ENCODE peak calls at places on chromosomes 13 and 19, in nine cellular contexts. F is sigmoid colon; S is WERI-Rb-1; A is CD8-positive, alpha-beta memory T cell; G is esophagus squamous epithelium; U is fibroblast of the aortic adventitia; L is HepG2; K is suprapubic skin; E is mucosa of descending colon. V is an unnamed sample.

GRCh38 chr13:101144808-101145419 is 271.4 kb downstream of the NALCN start:
- DNase-seq in F (no peak), E (peak; percentile 19), S (no peak), A (peak; percentile 34), G (no peak), L (peak; percentile 38), K (no peak), U (peak; percentile 83), V (no peak)

GRCh38 chr13:112346173-112346898 is 29.8 kb upstream of the SPACA7 start:
- DNase-seq in A (no peak), L (no peak), S (peak; percentile 87), G (no peak), E (no peak), K (no peak), F (no peak), U (no peak), V (no peak)

GRCh38 chr13:34357435-34358232 is 539.7 kb downstream of the RFC3 start:
- DNase-seq in L (no peak), G (no peak), F (no peak), U (peak; percentile 75), A (no peak), E (no peak), K (no peak), S (peak; percentile 9), V (no peak)

GRCh38 chr13:112903606-112904195 is 65.3 kb upstream of the MCF2L start:
- DNase-seq in S (peak; percentile 37), A (no peak), K (peak; percentile 38), F (peak; percentile 53), L (no peak), U (no peak), E (no peak), G (no peak), V (no peak)

GRCh38 chr19:6424190-6424938 is at the start of gene KHSRP:
- DNase-seq in K (no peak), E (no peak), L (no peak), S (no peak), F (peak; percentile 63), A (no peak), U (no peak), G (no peak), V (no peak)

GRCh38 chr13:112806761-112807652 is 117.2 kb downstream of the ATP11A start:
- DNase-seq in S (no peak), L (no peak), K (no peak), E (no peak), F (peak; percentile 47), G (no peak), U (no peak), A (no peak), V (no peak)

GRCh38 chr13:33262997-33263396 is 22.6 kb downstream of the STARD13 start:
- DNase-seq in G (no peak), E (no peak), K (no peak), S (no peak), U (no peak), L (no peak), F (no peak), A (no peak), V (no peak)

GRCh38 chr13:42876270-42876714 is 94.9 kb downstream of the FAM216B start:
- DNase-seq in L (no peak), U (no peak), E (no peak), G (no peak), K (no peak), F (no peak), A (no peak), S (no peak), V (no peak)

GRCh38 chr13:80312967-80313366 is 28.0 kb downstream of the SPRY2 start:
- DNase-seq in E (no peak), A (no peak), S (no peak), K (no peak), F (no peak), U (peak; percentile 14), G (no peak), L (no peak), V (no peak)

GRCh38 chr13:20828540-20829364 is 55.0 kb upstream of the EEF1AKMT1 start:
- DNase-seq in F (no peak), A (peak; percentile 65), K (no peak), G (no peak), U (peak; percentile 77), E (peak; percentile 52), S (peak; percentile 30), L (peak; percentile 38), V (no peak)

GRCh38 chr19:18479964-18480723 is 41.7 kb downstream of the ELL start:
- DNase-seq in A (no peak), F (peak; percentile 97), K (peak; percentile 89), E (peak; percentile 53), U (peak; percentile 77), L (no peak), G (no peak), S (peak; percentile 33), V (no peak)

GRCh38 chr19:47406711-47407416 is 12.5 kb downstream of the MEIS3 start:
- DNase-seq in U (no peak), E (no peak), A (no peak), F (no peak), S (no peak), K (no peak), L (no peak), G (no peak), V (no peak)

GRCh38 chr13:102654786-102655185 is 40.1 kb downstream of the METTL21C start:
- DNase-seq in F (no peak), E (no peak), S (no peak), K (no peak), A (no peak), L (no peak), G (no peak), U (no peak), V (no peak)

GRCh38 chr19:10295305-10295846 is 5.6 kb downstream of the ICAM5 start:
- DNase-seq in G (no peak), A (peak; percentile 57), L (no peak), U (no peak), K (no peak), S (no peak), F (no peak), E (peak; percentile 64), V (no peak)

GRCh38 chr19:14218615-14219330 is 12.8 kb upstream of the ADGRL1 start:
- DNase-seq in U (peak; percentile 38), K (no peak), L (no peak), G (no peak), F (no peak), E (no peak), S (no peak), A (no peak), V (no peak)

GRCh38 chr19:5063873-5064645 is 95.1 kb downstream of the KDM4B start:
- DNase-seq in U (no peak), K (no peak), S (no peak), L (no peak), G (no peak), E (no peak), F (no peak), A (no peak), V (no peak)

GRCh38 chr19:1668339-1669123 is 16.1 kb upstream of the TCF3 start:
- DNase-seq in K (no peak), A (no peak), L (no peak), F (no peak), U (peak; percentile 21), E (no peak), S (peak; percentile 60), G (no peak), V (no peak)

GRCh38 chr13:23979361-23980159 is 82.3 kb upstream of the C1QTNF9B start:
- DNase-seq in G (no peak), S (peak; percentile 72), K (peak; percentile 85), U (peak; percentile 84), E (peak; percentile 71), F (peak; percentile 87), A (peak; percentile 23), L (peak; percentile 6), V (peak; percentile 35)

GRCh38 chr19:51026554-51026831 is at the start of gene KLK11:
- DNase-seq in G (no peak), K (peak; percentile 64), S (no peak), E (no peak), F (no peak), U (no peak), L (no peak), A (no peak), V (no peak)

GRCh38 chr13:40060318-40061007 is 405.0 kb downstream of the COG6 start:
- DNase-seq in A (no peak), K (peak; percentile 83), F (peak; percentile 70), L (no peak), E (no peak), G (no peak), S (no peak), U (peak; percentile 91), V (peak; percentile 89)
- H3K4me3 ChIP-seq in A (no peak overlapping the region), K (no peak overlapping the region), F (no peak overlapping the region), L (no peak overlapping the region), E (no peak overlapping the region), G (no peak overlapping the region), S (no peak overlapping the region), U (no peak overlapping the region), V (no peak overlapping the region)

GRCh38 chr13:99926014-99926731 is 45.4 kb downstream of the ZIC5 start:
- DNase-seq in U (peak; percentile 14), S (no peak), A (no peak), F (no peak), G (no peak), K (no peak), E (peak; percentile 61), L (no peak), V (no peak)
- H3K4me3 ChIP-seq in U (no peak overlapping the region), S (no peak overlapping the region), A (no peak overlapping the region), F (no peak overlapping the region), G (peak overlapping the region; percentile 8), K (no peak overlapping the region), E (no peak overlapping the region), L (no peak overlapping the region), V (peak overlapping the region; percentile 51)

DNA sequence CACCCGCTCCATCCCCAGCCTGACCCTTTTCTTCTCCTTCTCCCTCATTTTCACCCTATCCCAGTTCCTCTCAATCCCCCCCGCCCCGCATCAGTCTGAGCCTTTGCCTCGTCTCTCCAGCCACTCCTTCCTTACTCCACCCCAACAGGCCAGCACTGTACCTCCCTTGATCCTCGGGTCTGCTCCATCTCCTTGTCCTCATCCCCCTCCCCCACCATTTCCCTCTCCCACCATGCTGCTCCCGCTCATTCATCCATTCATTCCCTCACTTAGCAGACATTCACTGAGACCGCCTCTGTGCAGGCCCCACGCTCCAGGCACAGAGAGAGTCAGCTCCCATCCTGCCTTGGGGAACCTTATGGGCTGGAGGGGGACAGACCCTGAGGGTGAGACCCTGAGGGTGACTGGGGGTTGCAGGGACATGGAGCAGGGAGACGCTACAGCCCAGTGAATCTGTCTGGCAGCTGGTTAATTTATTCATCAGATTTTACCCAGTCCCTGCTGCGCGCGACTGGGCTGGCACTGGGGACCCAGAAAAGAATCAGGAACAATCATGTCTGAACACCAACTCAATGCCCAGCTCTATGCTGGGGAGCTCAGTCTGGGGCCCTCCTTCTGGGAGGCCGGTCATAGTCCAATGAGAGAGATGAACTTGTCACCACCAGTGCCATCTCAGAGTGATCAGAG is 881 bp downstream of the ARHGAP33 start:
- DNase-seq in L (no peak), A (no peak), U (no peak), S (no peak), K (peak; percentile 57), F (no peak), G (no peak), E (no peak), V (no peak)
- H3K4me3 ChIP-seq in L (peak overlapping the region; percentile 62), A (peak overlapping the region; percentile 32), U (peak overlapping the region; percentile 78), S (peak overlapping the region; percentile 78), K (peak overlapping the region; percentile 86), F (peak overlapping the region; percentile 78), G (peak overlapping the region; percentile 92), E (no peak overlapping the region), V (peak overlapping the region; percentile 72)

GRCh38 chr13:84686973-84687372 is 804.7 kb upstream of the SLITRK1 start:
- DNase-seq in L (no peak), A (no peak), U (no peak), K (no peak), S (no peak), G (no peak), E (no peak), F (no peak), V (no peak)
- H3K4me3 ChIP-seq in L (no peak overlapping the region), A (no peak overlapping the region), U (no peak overlapping the region), K (no peak overlapping the region), S (no peak overlapping the region), G (no peak overlapping the region), E (no peak overlapping the region), F (no peak overlapping the region), V (no peak overlapping the region)

V was measured in breast epithelium.